ENCODE peak calls at places on chromosomes 13 and 19, in four cellular contexts. P is Calu3, K is endothelial cell of umbilical vein, Q is tibial nerve. N is an unnamed sample.
A peak's percentile ranks its signal among the peaks of the same experiment; 100 is the strongest.

GRCh38 chr13:102825921-102826706 is 19.7 kb upstream of the ERCC5 start:
- DNase-seq in K (peak; percentile 58), Q (no peak), P (no peak), N (no peak)

GRCh38 chr19:926595-927043 is 784 bp downstream of the ARID3A start:
- DNase-seq in P (no peak), Q (peak; percentile 63), K (no peak), N (peak; percentile 68)

GRCh38 chr13:87052731-87053130 is 618.4 kb upstream of the SLITRK5 start:
- DNase-seq in K (no peak), P (no peak), Q (no peak), N (no peak)

GRCh38 chr13:74554581-74555290 is 420.5 kb upstream of the KLF12 start:
- DNase-seq in P (no peak), Q (no peak), K (no peak), N (no peak)

GRCh38 chr19:33468361-33469170 is 53.0 kb downstream of the PEPD start:
- DNase-seq in P (no peak), K (no peak), Q (no peak), N (no peak)

GRCh38 chr19:51686171-51686570 is 7.0 kb upstream of the SPACA6 start:
- DNase-seq in P (no peak), K (no peak), Q (no peak), N (no peak)

GRCh38 chr19:7145494-7145893 is 76.0 kb downstream of the ZNF557 start:
- DNase-seq in Q (no peak), P (no peak), K (no peak), N (no peak)

GRCh38 chr13:40350283-40350992 is 316.0 kb downstream of the FOXO1 start:
- DNase-seq in P (no peak), Q (no peak), K (no peak), N (no peak)

GRCh38 chr19:23409392-23410048 is 14.2 kb upstream of the ZNF91 start:
- DNase-seq in K (no peak), P (no peak), Q (no peak), N (no peak)

GRCh38 chr19:10118960-10119359 is 739 bp downstream of the EIF3G start:
- DNase-seq in Q (no peak), K (no peak), P (no peak), N (no peak)

GRCh38 chr13:23618341-23618740 is 48.1 kb downstream of the TNFRSF19 start:
- DNase-seq in K (peak; percentile 58), P (peak; percentile 56), Q (no peak), N (no peak)

GRCh38 chr13:69291292-69291906 is 816.2 kb upstream of the ATXN8OS start:
- DNase-seq in P (no peak), K (no peak), Q (no peak), N (no peak)

GRCh38 chr13:82847595-82847994 is 1034.7 kb downstream of the SLITRK1 start:
- DNase-seq in K (no peak), P (no peak), Q (no peak), N (no peak)

GRCh38 chr13:55563267-55563666 is 1577.5 kb upstream of the PRR20A start:
- DNase-seq in P (no peak), Q (no peak), K (no peak), N (no peak)

GRCh38 chr13:50319603-50320296 is 304.5 kb downstream of the KCNRG start:
- DNase-seq in Q (no peak), K (peak; percentile 84), P (no peak), N (no peak)

GRCh38 chr19:16351133-16351809 is 26.6 kb downstream of the KLF2 start:
- DNase-seq in P (no peak), K (peak; percentile 77), Q (no peak), N (no peak)

GRCh38 chr13:40666905-40667621 is 622 bp upstream of the FOXO1 start:
- DNase-seq in P (peak; percentile 11), K (no peak), Q (no peak), N (no peak)

GRCh38 chr13:42137856-42138537 is 89.5 kb downstream of the DGKH start:
- DNase-seq in P (no peak), K (no peak), Q (no peak), N (no peak)

DNA sequence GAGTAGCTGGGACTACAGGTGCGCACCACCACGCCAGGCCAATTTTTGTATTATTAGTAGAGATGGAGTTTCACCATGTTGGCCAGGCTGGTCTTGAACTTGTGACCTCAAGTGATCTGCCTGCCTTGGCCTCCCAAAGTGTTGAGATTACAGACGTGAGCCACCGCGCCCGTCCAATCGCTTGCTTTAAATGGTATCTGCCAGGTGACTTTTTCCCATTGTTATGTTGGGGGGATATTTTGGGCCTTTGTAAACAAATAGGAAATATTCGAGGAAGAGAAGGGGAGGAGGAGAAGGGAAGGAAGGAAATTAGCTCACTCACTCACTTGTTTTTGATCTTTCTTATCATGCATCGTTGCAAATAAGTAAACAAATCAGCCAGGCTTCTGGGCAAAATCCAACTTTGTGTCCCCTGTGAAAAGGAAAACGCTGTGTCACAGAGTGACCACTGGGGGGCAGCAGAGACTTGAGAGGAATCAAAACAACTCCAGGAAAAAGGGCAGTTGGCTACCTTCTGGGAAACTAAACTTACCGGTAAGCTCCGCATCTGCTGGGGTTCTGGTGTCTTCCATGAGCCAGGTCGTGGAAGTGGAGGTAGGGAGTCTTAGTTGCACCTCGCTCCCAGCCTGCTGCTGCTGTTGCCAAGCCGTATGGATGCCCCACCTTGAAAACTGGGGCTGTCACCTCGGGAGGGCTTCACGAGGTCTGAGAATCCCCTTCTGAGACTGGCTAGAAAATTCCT is 9.3 kb upstream of the RANBP3 start:
- DNase-seq in K (peak; percentile 86), Q (peak; percentile 79), P (peak; percentile 73), N (no peak)
- TF ChIP-seq CTCF in K (peak; percentile 86), Q (peak; percentile 92), P (peak; percentile 76), N (peak; percentile 96)

GRCh38 chr13:21579754-21580316 is 24.1 kb downstream of the MICU2 start:
- DNase-seq in K (peak; percentile 7), P (no peak), Q (no peak), N (no peak)

GRCh38 chr13:21573920-21574712 is 29.9 kb downstream of the MICU2 start:
- DNase-seq in Q (no peak), K (no peak), P (no peak), N (no peak)

GRCh38 chr13:21580736-21581135 is 23.2 kb downstream of the MICU2 start:
- DNase-seq in P (no peak), K (no peak), Q (no peak), N (no peak)

DNA sequence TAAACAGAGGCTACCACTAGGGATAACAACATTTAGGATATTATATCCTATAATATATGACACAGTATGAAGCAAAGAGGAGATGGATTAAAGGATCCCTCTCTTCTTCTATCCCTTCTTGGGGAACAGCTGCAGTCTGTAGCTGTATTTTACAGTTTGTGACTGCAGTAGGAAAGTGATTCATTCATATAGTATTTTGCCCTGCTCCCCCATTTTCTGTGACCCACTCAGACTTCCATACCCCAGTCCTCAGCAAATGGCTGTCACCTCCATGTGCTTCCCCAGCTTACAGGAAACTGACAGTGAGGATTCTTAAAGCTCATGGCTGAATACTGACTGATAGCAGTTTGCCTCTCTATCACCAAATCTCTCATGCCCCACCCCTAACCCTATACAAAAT is 27.5 kb downstream of the MICU2 start:
- DNase-seq in Q (no peak), P (no peak), K (peak; percentile 7), N (no peak)
- TF ChIP-seq CTCF in Q (no peak), P (no peak), K (no peak), N (no peak)

GRCh38 chr19:21483589-21484170 is 21.7 kb upstream of the ZNF429 start:
- DNase-seq in Q (peak; percentile 20), P (no peak), K (no peak), N (no peak)
- TF ChIP-seq CTCF in Q (peak; percentile 27), P (no peak), K (peak; percentile 58), N (peak; percentile 63)

GRCh38 chr13:46053162-46054012 is 841 bp upstream of the ZC3H13 start:
- DNase-seq in K (no peak), P (no peak), Q (no peak), N (no peak)

GRCh38 chr13:46057251-46058015 is 4.9 kb upstream of the ZC3H13 start:
- DNase-seq in P (no peak), Q (no peak), K (no peak), N (no peak)

GRCh38 chr13:46051958-46052313 is 610 bp downstream of the ZC3H13 start:
- DNase-seq in Q (peak; percentile 26), K (peak; percentile 49), P (no peak), N (no peak)

GRCh38 chr13:46050771-46051170 is 1.8 kb downstream of the ZC3H13 start:
- DNase-seq in P (no peak), Q (no peak), K (no peak), N (no peak)

DNA sequence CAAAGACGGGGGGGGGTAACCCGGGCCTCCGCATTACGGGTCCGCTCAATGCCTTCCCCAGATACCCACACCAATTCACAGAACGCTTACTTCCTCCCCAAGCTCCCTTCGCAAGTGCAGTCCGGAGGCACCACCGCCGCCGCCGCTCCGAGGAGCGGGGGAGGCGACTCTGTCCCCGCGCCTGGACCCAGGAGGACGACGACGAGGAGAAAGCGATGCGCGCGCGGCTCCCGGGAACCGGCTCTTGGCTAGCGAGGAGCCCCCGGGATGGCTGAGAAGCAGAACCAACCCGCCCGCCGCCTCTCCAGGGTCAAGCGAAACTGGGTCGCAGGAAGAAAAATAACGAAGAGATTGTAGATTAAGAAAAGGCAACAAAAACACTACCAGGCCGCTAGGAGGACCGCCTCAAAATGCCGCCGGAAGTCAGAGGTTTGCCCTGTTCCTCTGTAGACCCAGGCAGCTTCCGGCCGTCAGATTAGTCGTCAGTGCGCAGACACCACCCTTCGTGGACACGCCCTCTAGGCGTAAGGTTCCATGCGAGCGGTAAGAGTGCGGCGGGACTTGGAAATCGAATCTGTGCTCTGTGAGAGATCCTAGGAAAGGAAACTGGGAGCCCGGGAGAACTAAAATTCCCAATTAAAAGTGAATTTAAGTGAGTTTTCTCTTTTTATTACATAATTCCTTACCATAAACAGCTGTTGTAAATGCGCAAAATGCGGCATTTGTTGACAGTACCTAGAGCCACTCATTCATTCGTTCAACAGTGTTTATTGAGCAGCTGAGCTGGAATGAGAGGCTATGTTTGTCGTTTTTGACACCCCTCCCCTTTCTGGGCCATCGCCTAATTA is at the start of gene ZC3H13:
- DNase-seq in K (peak; percentile 93), P (peak; percentile 86), Q (peak; percentile 90), N (peak; percentile 90)
- TF ChIP-seq CTCF in K (peak; percentile 15), P (peak; percentile 26), Q (peak; percentile 27), N (peak; percentile 78)

GRCh38 chr19:17491287-17491686 is 20.2 kb upstream of the PGLS start:
- DNase-seq in K (no peak), Q (no peak), P (no peak), N (no peak)

GRCh38 chr19:17490411-17490810 is 20.1 kb downstream of the SLC27A1 start:
- DNase-seq in Q (no peak), P (no peak), K (no peak), N (no peak)

GRCh38 chr19:17487240-17488121 is 17.2 kb downstream of the SLC27A1 start:
- DNase-seq in Q (no peak), K (no peak), P (no peak), N (no peak)

GRCh38 chr19:17488593-17489391 is 18.5 kb downstream of the SLC27A1 start:
- DNase-seq in P (peak; percentile 28), K (peak; percentile 82), Q (no peak), N (peak; percentile 84)

DNA sequence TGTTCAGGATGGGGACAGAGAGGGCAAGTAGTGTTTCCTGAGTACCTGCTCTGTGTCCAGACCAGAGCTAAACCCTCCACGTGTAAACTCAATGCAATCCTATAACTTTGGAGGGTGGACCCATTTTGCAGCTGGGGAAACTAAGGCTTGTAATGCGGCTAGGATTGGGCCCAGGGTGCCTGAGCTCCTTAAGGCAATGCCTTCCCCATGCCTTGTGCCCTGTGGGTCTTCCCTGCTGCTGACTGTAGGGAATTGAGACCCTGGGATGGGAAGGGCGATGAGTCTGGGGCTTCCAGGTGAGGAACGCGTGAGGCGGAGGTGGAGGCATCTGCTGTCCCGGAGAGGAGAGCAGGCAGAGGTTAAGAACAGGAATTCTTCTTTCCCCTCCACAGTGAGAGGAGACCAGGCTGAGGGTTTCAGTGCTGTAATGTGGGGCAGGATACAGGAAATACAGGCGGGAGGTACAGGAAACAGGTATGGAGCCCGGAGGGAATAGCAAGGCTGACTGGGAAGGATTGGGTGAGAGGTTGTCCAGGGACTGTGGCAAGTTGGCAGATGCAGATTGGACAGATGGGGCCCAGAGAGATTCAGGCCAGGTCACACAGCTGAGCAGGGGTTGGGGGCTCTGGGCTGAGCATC is 19.2 kb downstream of the SLC27A1 start:
- DNase-seq in K (peak; percentile 40), P (no peak), Q (no peak), N (no peak)
- TF ChIP-seq CTCF in K (no peak), P (no peak), Q (no peak), N (no peak)